ENCODE peak calls at places on chromosomes 2 and 18, in nine cellular contexts. P, W, H, C, K, Y, V, L and A are unnamed samples.

GRCh38 chr18:23248826-23249225 is 113.5 kb downstream of the CABLES1 start:
- DNase-seq in W (no peak), Y (no peak), L (no peak), H (no peak), K (no peak), C (no peak), V (no peak), P (no peak), A (no peak)

GRCh38 chr18:58057291-58057965 is 13.4 kb downstream of the NEDD4L start:
- DNase-seq in P (no peak), W (no peak), C (no peak), L (no peak), V (no peak), Y (no peak), K (peak; percentile 41), H (no peak), A (no peak)

GRCh38 chr18:13379930-13380665 is 161.5 kb downstream of the LDLRAD4 start:
- DNase-seq in L (no peak), K (peak; percentile 33), P (peak; percentile 75), H (no peak), W (no peak), Y (no peak), C (no peak), V (no peak), A (no peak)

GRCh38 chr2:134260726-134261125 is 6.9 kb downstream of the MGAT5 start:
- DNase-seq in L (no peak), C (no peak), W (no peak), V (no peak), P (no peak), H (peak; percentile 89), Y (no peak), K (peak; percentile 72), A (no peak)

GRCh38 chr2:68167186-68167585 is 9.5 kb downstream of the PNO1 start:
- DNase-seq in C (no peak), W (no peak), K (peak; percentile 47), L (no peak), P (no peak), Y (no peak), V (no peak), H (peak; percentile 39), A (no peak)

GRCh38 chr18:48230459-48231113 is 178.6 kb downstream of the ZBTB7C start:
- DNase-seq in W (no peak), Y (no peak), C (peak; percentile 65), V (peak; percentile 65), H (peak; percentile 56), P (no peak), L (no peak), K (peak; percentile 73), A (no peak)

GRCh38 chr18:57737661-57738060 is 65.5 kb downstream of the ATP8B1 start:
- DNase-seq in L (no peak), H (peak; percentile 96), Y (no peak), K (peak; percentile 99), P (no peak), V (no peak), W (no peak), C (no peak), A (no peak)

GRCh38 chr2:191539068-191539467 is 138.9 kb upstream of the NABP1 start:
- DNase-seq in C (peak; percentile 28), V (peak; percentile 43), Y (peak; percentile 5), W (no peak), P (no peak), L (peak; percentile 9), H (peak; percentile 46), K (peak; percentile 59), A (no peak)

GRCh38 chr2:221444106-221444505 is 128.0 kb downstream of the EPHA4 start:
- DNase-seq in V (peak; percentile 6), K (peak; percentile 70), Y (no peak), H (peak; percentile 64), L (no peak), W (no peak), P (no peak), C (no peak), A (no peak)

GRCh38 chr2:65999790-66000189 is 435.1 kb upstream of the MEIS1 start:
- DNase-seq in C (no peak), V (no peak), L (no peak), W (no peak), P (no peak), Y (no peak), K (no peak), H (no peak), A (no peak)

GRCh38 chr2:226414313-226414712 is 385.3 kb downstream of the IRS1 start:
- DNase-seq in W (no peak), V (no peak), H (no peak), K (no peak), C (no peak), Y (no peak), L (no peak), P (no peak), A (no peak)

GRCh38 chr2:170813611-170814550 is 2.8 kb upstream of the GAD1 start:
- DNase-seq in K (peak; percentile 63), P (no peak), L (no peak), V (peak; percentile 70), W (no peak), C (peak; percentile 62), H (peak; percentile 52), Y (no peak), A (no peak)

GRCh38 chr2:217314021-217314460 is 454.2 kb upstream of the TNP1 start:
- DNase-seq in V (no peak), H (no peak), C (no peak), L (no peak), Y (no peak), K (no peak), P (no peak), W (no peak), A (no peak)

GRCh38 chr2:767944-768343 is 90.7 kb upstream of the TMEM18 start:
- DNase-seq in L (no peak), W (no peak), K (no peak), H (no peak), V (no peak), Y (no peak), C (no peak), P (no peak), A (no peak)

GRCh38 chr18:69518989-69519388 is 118.3 kb downstream of the DOK6 start:
- DNase-seq in P (no peak), W (no peak), H (peak; percentile 18), C (no peak), V (no peak), Y (no peak), L (no peak), K (peak; percentile 5), A (no peak)

GRCh38 chr18:61400714-61401113 is 67.5 kb downstream of the CDH20 start:
- DNase-seq in V (no peak), P (no peak), L (no peak), K (peak; percentile 71), C (no peak), W (no peak), Y (no peak), H (peak; percentile 40), A (no peak)

GRCh38 chr2:38037325-38037724 is 38.6 kb downstream of the CYP1B1 start:
- DNase-seq in H (peak; percentile 33), C (no peak), L (no peak), W (no peak), Y (no peak), V (no peak), K (no peak), P (no peak), A (no peak)

GRCh38 chr2:223633656-223634055 is 31.5 kb upstream of the SCG2 start:
- DNase-seq in C (no peak), L (no peak), W (no peak), K (no peak), H (no peak), Y (no peak), P (no peak), V (no peak), A (no peak)

GRCh38 chr2:219570924-219571310 is 422 bp downstream of the OBSL1 start:
- DNase-seq in W (no peak), C (no peak), K (peak; percentile 34), H (peak; percentile 40), L (no peak), V (peak; percentile 25), P (no peak), Y (no peak), A (no peak)

GRCh38 chr2:182426082-182426914 is 538 bp downstream of the PDE1A start:
- DNase-seq in H (peak; percentile 72), V (peak; percentile 23), L (no peak), P (no peak), Y (no peak), W (no peak), C (no peak), K (peak; percentile 68), A (no peak)

GRCh38 chr2:118417417-118418125 is 329.3 kb downstream of the INSIG2 start:
- DNase-seq in Y (no peak), H (no peak), C (no peak), P (no peak), K (peak; percentile 38), L (no peak), W (no peak), V (no peak), A (no peak)